ENCODE peak calls at places on chromosomes 7 and 10, in ten cellular contexts. One of them, this sample, is unnamed. For H3K27me3 and H3K36me3, the result is how much of the 10 kb centered on the place peaks cover.

GRCh38 chr10:59290448-59290847 is 71.9 kb downstream of the FAM13C start:
- DNase-seq in small intestine: no peak
- DNase-seq in thoracic aorta: no peak
- DNase-seq in ovary: no peak
- DNase-seq in cardiac muscle cell: no peak
- DNase-seq in transverse colon: no peak
- DNase-seq in GM06990: no peak
- DNase-seq in fibroblast of lung: no peak
- DNase-seq in heart left ventricle: no peak
- DNase-seq in neuronal stem cell: no peak
- DNase-seq in this sample: no peak

GRCh38 chr10:5266804-5267203 is 70.2 kb downstream of the AKR1C4 start:
- DNase-seq in cardiac muscle cell: no peak
- DNase-seq in fibroblast of lung: no peak
- DNase-seq in thoracic aorta: no peak
- DNase-seq in transverse colon: no peak
- DNase-seq in GM06990: no peak
- DNase-seq in small intestine: no peak
- DNase-seq in heart left ventricle: no peak
- DNase-seq in ovary: no peak
- DNase-seq in neuronal stem cell: no peak
- DNase-seq in this sample: no peak

GRCh38 chr10:110168601-110169481 is 38.6 kb upstream of the MXI1 start:
- DNase-seq in heart left ventricle: no peak
- DNase-seq in ovary: no peak
- DNase-seq in thoracic aorta: no peak
- DNase-seq in transverse colon: no peak
- DNase-seq in small intestine: peak
- DNase-seq in fibroblast of lung: no peak
- DNase-seq in neuronal stem cell: no peak
- DNase-seq in cardiac muscle cell: no peak
- DNase-seq in GM06990: no peak
- DNase-seq in this sample: no peak

GRCh38 chr10:70762441-70763177 is 22.6 kb downstream of the TBATA start:
- DNase-seq in ovary: no peak
- DNase-seq in transverse colon: no peak
- DNase-seq in neuronal stem cell: no peak
- DNase-seq in GM06990: no peak
- DNase-seq in heart left ventricle: no peak
- DNase-seq in cardiac muscle cell: no peak
- DNase-seq in thoracic aorta: no peak
- DNase-seq in fibroblast of lung: no peak
- DNase-seq in small intestine: no peak
- DNase-seq in this sample: no peak

GRCh38 chr7:74598558-74598957 is 59.0 kb upstream of the GTF2I start:
- DNase-seq in cardiac muscle cell: no peak
- DNase-seq in thoracic aorta: no peak
- DNase-seq in fibroblast of lung: peak
- DNase-seq in small intestine: no peak
- DNase-seq in GM06990: no peak
- DNase-seq in transverse colon: no peak
- DNase-seq in neuronal stem cell: no peak
- DNase-seq in ovary: no peak
- DNase-seq in heart left ventricle: no peak
- DNase-seq in this sample: no peak

GRCh38 chr7:83413425-83413824 is 235.5 kb downstream of the SEMA3E start:
- DNase-seq in heart left ventricle: no peak
- DNase-seq in fibroblast of lung: peak
- DNase-seq in small intestine: no peak
- DNase-seq in GM06990: no peak
- DNase-seq in thoracic aorta: no peak
- DNase-seq in cardiac muscle cell: peak
- DNase-seq in ovary: no peak
- DNase-seq in neuronal stem cell: no peak
- DNase-seq in transverse colon: no peak
- DNase-seq in this sample: peak

GRCh38 chr10:67883710-67884312 is 645 bp upstream of the SIRT1 start:
- DNase-seq in transverse colon: no peak
- DNase-seq in GM06990: peak
- DNase-seq in small intestine: no peak
- DNase-seq in neuronal stem cell: no peak
- DNase-seq in fibroblast of lung: no peak
- DNase-seq in ovary: peak
- DNase-seq in thoracic aorta: no peak
- DNase-seq in cardiac muscle cell: no peak
- DNase-seq in heart left ventricle: no peak
- DNase-seq in this sample: no peak

GRCh38 chr7:80934286-80934685 is 15.4 kb upstream of the SEMA3C start:
- DNase-seq in thoracic aorta: no peak
- DNase-seq in transverse colon: no peak
- DNase-seq in cardiac muscle cell: peak
- DNase-seq in heart left ventricle: no peak
- DNase-seq in ovary: no peak
- DNase-seq in fibroblast of lung: peak
- DNase-seq in small intestine: no peak
- DNase-seq in neuronal stem cell: no peak
- DNase-seq in GM06990: no peak
- DNase-seq in this sample: peak

GRCh38 chr7:1748774-1749173 is 78.7 kb downstream of the ELFN1 start:
- DNase-seq in transverse colon: no peak
- DNase-seq in cardiac muscle cell: no peak
- DNase-seq in ovary: no peak
- DNase-seq in fibroblast of lung: no peak
- DNase-seq in heart left ventricle: peak
- DNase-seq in neuronal stem cell: no peak
- DNase-seq in thoracic aorta: no peak
- DNase-seq in GM06990: no peak
- DNase-seq in small intestine: no peak
- DNase-seq in this sample: no peak

GRCh38 chr10:14603539-14604102 is 171.1 kb downstream of the FAM107B start:
- DNase-seq in thoracic aorta: no peak
- DNase-seq in GM06990: no peak
- DNase-seq in ovary: no peak
- DNase-seq in heart left ventricle: peak
- DNase-seq in fibroblast of lung: no peak
- DNase-seq in neuronal stem cell: no peak
- DNase-seq in cardiac muscle cell: no peak
- DNase-seq in small intestine: peak
- DNase-seq in transverse colon: no peak
- DNase-seq in this sample: no peak

GRCh38 chr7:12212051-12212485 is 974 bp downstream of the TMEM106B start:
- DNase-seq in cardiac muscle cell: peak
- DNase-seq in thoracic aorta: no peak
- DNase-seq in small intestine: peak
- DNase-seq in transverse colon: no peak
- DNase-seq in neuronal stem cell: no peak
- DNase-seq in heart left ventricle: no peak
- DNase-seq in ovary: no peak
- DNase-seq in fibroblast of lung: peak
- DNase-seq in GM06990: no peak
- DNase-seq in this sample: peak

GRCh38 chr10:68934994-68935393 is 21.0 kb upstream of the DDX21 start:
- DNase-seq in heart left ventricle: no peak
- DNase-seq in cardiac muscle cell: no peak
- DNase-seq in neuronal stem cell: no peak
- DNase-seq in thoracic aorta: no peak
- DNase-seq in small intestine: no peak
- DNase-seq in fibroblast of lung: no peak
- DNase-seq in GM06990: no peak
- DNase-seq in ovary: no peak
- DNase-seq in transverse colon: no peak
- DNase-seq in this sample: no peak

GRCh38 chr7:100544949-100545635 is 6.1 kb downstream of the AGFG2 start:
- DNase-seq in GM06990: no peak
- DNase-seq in fibroblast of lung: no peak
- DNase-seq in transverse colon: no peak
- DNase-seq in cardiac muscle cell: peak
- DNase-seq in ovary: no peak
- DNase-seq in thoracic aorta: no peak
- DNase-seq in small intestine: peak
- DNase-seq in neuronal stem cell: no peak
- DNase-seq in heart left ventricle: no peak
- DNase-seq in this sample: peak

GRCh38 chr7:43535810-43536585 is 46.9 kb upstream of the STK17A start:
- DNase-seq in neuronal stem cell: no peak
- DNase-seq in small intestine: no peak
- DNase-seq in heart left ventricle: no peak
- DNase-seq in ovary: no peak
- DNase-seq in GM06990: no peak
- DNase-seq in fibroblast of lung: peak
- DNase-seq in cardiac muscle cell: peak
- DNase-seq in transverse colon: no peak
- DNase-seq in thoracic aorta: no peak
- DNase-seq in this sample: peak

GRCh38 chr10:123485577-123485976 is 180.6 kb upstream of the GPR26 start:
- DNase-seq in thoracic aorta: no peak
- DNase-seq in transverse colon: no peak
- DNase-seq in small intestine: no peak
- DNase-seq in neuronal stem cell: no peak
- DNase-seq in GM06990: no peak
- DNase-seq in fibroblast of lung: no peak
- DNase-seq in cardiac muscle cell: no peak
- DNase-seq in ovary: no peak
- DNase-seq in heart left ventricle: no peak
- DNase-seq in this sample: no peak

DNA sequence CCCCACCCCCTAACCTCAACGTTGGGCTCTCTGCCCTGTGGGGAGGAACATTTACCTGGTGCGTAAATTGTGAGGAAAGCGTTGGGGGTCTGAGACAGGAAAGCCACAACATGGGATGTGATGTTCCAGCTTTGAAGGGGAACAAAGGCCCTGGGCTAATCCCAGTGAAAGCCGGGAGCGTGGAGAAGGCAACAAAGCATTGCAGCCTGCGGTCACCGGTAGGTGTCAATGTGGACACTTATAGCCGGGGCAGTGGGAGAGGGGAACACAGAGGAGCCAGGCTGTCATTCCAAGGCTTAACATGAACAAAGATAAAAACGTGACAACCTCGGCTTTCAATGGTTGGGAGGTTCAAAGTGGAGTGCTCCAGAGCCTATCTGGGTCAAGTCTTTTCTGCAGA is 12.7 kb downstream of the PTF1A start:
- DNase-seq in ovary: no peak
- DNase-seq in small intestine: no peak
- DNase-seq in fibroblast of lung: no peak
- DNase-seq in GM06990: no peak
- DNase-seq in thoracic aorta: no peak
- DNase-seq in cardiac muscle cell: no peak
- DNase-seq in heart left ventricle: no peak
- DNase-seq in transverse colon: no peak
- DNase-seq in neuronal stem cell: no peak
- DNase-seq in this sample: no peak
- H3K27me3 ChIP-seq in ovary: under half
- H3K27me3 ChIP-seq in small intestine: under half
- H3K27me3 ChIP-seq in fibroblast of lung: under half
- H3K27me3 ChIP-seq in GM06990: under half
- H3K27me3 ChIP-seq in thoracic aorta: under half
- H3K27me3 ChIP-seq in cardiac muscle cell: half or more
- H3K27me3 ChIP-seq in heart left ventricle: under half
- H3K27me3 ChIP-seq in transverse colon: half or more
- H3K27me3 ChIP-seq in neuronal stem cell: half or more
- H3K27me3 ChIP-seq in this sample: under half

GRCh38 chr7:102393467-102393866 is 2.7 kb upstream of the PRKRIP1 start:
- DNase-seq in thoracic aorta: no peak
- DNase-seq in heart left ventricle: no peak
- DNase-seq in ovary: no peak
- DNase-seq in transverse colon: no peak
- DNase-seq in fibroblast of lung: peak
- DNase-seq in cardiac muscle cell: no peak
- DNase-seq in small intestine: no peak
- DNase-seq in GM06990: no peak
- DNase-seq in neuronal stem cell: no peak
- DNase-seq in this sample: no peak
- H3K36me3 ChIP-seq in thoracic aorta: under half
- H3K36me3 ChIP-seq in heart left ventricle: under half
- H3K36me3 ChIP-seq in ovary: under half
- H3K36me3 ChIP-seq in transverse colon: under half
- H3K36me3 ChIP-seq in fibroblast of lung: under half
- H3K36me3 ChIP-seq in cardiac muscle cell: under half
- H3K36me3 ChIP-seq in small intestine: under half
- H3K36me3 ChIP-seq in GM06990: under half
- H3K36me3 ChIP-seq in neuronal stem cell: under half
- H3K36me3 ChIP-seq in this sample: under half

GRCh38 chr10:131248376-131249165 is 63.0 kb downstream of the TCERG1L start:
- DNase-seq in fibroblast of lung: no peak
- DNase-seq in transverse colon: no peak
- DNase-seq in neuronal stem cell: no peak
- DNase-seq in GM06990: no peak
- DNase-seq in small intestine: no peak
- DNase-seq in heart left ventricle: no peak
- DNase-seq in cardiac muscle cell: no peak
- DNase-seq in ovary: no peak
- DNase-seq in thoracic aorta: no peak
- DNase-seq in this sample: no peak

GRCh38 chr10:131249238-131249956 is 62.1 kb downstream of the TCERG1L start:
- DNase-seq in thoracic aorta: no peak
- DNase-seq in heart left ventricle: no peak
- DNase-seq in transverse colon: no peak
- DNase-seq in cardiac muscle cell: no peak
- DNase-seq in neuronal stem cell: no peak
- DNase-seq in GM06990: no peak
- DNase-seq in fibroblast of lung: no peak
- DNase-seq in ovary: no peak
- DNase-seq in small intestine: no peak
- DNase-seq in this sample: no peak

GRCh38 chr10:131251146-131251541 is 60.4 kb downstream of the TCERG1L start:
- DNase-seq in GM06990: no peak
- DNase-seq in thoracic aorta: no peak
- DNase-seq in heart left ventricle: no peak
- DNase-seq in cardiac muscle cell: no peak
- DNase-seq in neuronal stem cell: no peak
- DNase-seq in transverse colon: no peak
- DNase-seq in small intestine: no peak
- DNase-seq in fibroblast of lung: no peak
- DNase-seq in ovary: no peak
- DNase-seq in this sample: no peak

GRCh38 chr10:131250454-131251145 is 60.9 kb downstream of the TCERG1L start:
- DNase-seq in thoracic aorta: no peak
- DNase-seq in cardiac muscle cell: no peak
- DNase-seq in neuronal stem cell: no peak
- DNase-seq in ovary: no peak
- DNase-seq in GM06990: no peak
- DNase-seq in fibroblast of lung: no peak
- DNase-seq in transverse colon: no peak
- DNase-seq in small intestine: no peak
- DNase-seq in heart left ventricle: no peak
- DNase-seq in this sample: no peak

GRCh38 chr10:131249957-131250347 is 61.6 kb downstream of the TCERG1L start:
- DNase-seq in transverse colon: no peak
- DNase-seq in heart left ventricle: no peak
- DNase-seq in neuronal stem cell: no peak
- DNase-seq in small intestine: no peak
- DNase-seq in GM06990: no peak
- DNase-seq in fibroblast of lung: no peak
- DNase-seq in thoracic aorta: no peak
- DNase-seq in ovary: no peak
- DNase-seq in cardiac muscle cell: no peak
- DNase-seq in this sample: no peak
- H3K27me3 ChIP-seq in transverse colon: under half
- H3K27me3 ChIP-seq in heart left ventricle: under half
- H3K27me3 ChIP-seq in neuronal stem cell: under half
- H3K27me3 ChIP-seq in small intestine: under half
- H3K27me3 ChIP-seq in GM06990: under half
- H3K27me3 ChIP-seq in fibroblast of lung: under half
- H3K27me3 ChIP-seq in thoracic aorta: under half
- H3K27me3 ChIP-seq in ovary: under half
- H3K27me3 ChIP-seq in cardiac muscle cell: under half
- H3K27me3 ChIP-seq in this sample: under half

GRCh38 chr10:99612167-99612831 is 7.9 kb downstream of the SLC25A28 start:
- DNase-seq in small intestine: peak
- DNase-seq in heart left ventricle: no peak
- DNase-seq in thoracic aorta: no peak
- DNase-seq in neuronal stem cell: peak
- DNase-seq in cardiac muscle cell: peak
- DNase-seq in transverse colon: peak
- DNase-seq in fibroblast of lung: peak
- DNase-seq in ovary: peak
- DNase-seq in GM06990: no peak
- DNase-seq in this sample: peak
- H3K36me3 ChIP-seq in small intestine: under half
- H3K36me3 ChIP-seq in heart left ventricle: half or more
- H3K36me3 ChIP-seq in thoracic aorta: under half
- H3K36me3 ChIP-seq in neuronal stem cell: under half
- H3K36me3 ChIP-seq in cardiac muscle cell: under half
- H3K36me3 ChIP-seq in transverse colon: under half
- H3K36me3 ChIP-seq in fibroblast of lung: under half
- H3K36me3 ChIP-seq in ovary: under half
- H3K36me3 ChIP-seq in GM06990: under half
- H3K36me3 ChIP-seq in this sample: under half